ENCODE peak calls at places on chromosomes 5 and 9, in five cellular contexts. Q, C, S, D and Y are unnamed samples.
A peak's percentile ranks its signal among the peaks of the same experiment; 100 is the strongest.

GRCh38 chr9:110058304-110058953 is 149.5 kb downstream of the C9orf152 start:
- DNase-seq in Q (no peak), C (peak; percentile 52), S (peak; percentile 69), D (peak; percentile 61), Y (peak; percentile 79)

GRCh38 chr9:127950513-127951210 is 13.0 kb upstream of the DPM2 start:
- DNase-seq in Q (peak; percentile 55), C (no peak), S (no peak), D (no peak), Y (no peak)

GRCh38 chr9:91374939-91375338 is 13.2 kb upstream of the AUH start:
- DNase-seq in Q (no peak), C (peak; percentile 93), S (no peak), D (peak; percentile 70), Y (no peak)

GRCh38 chr5:132822650-132823480 is 7.6 kb downstream of the SHROOM1 start:
- DNase-seq in Q (no peak), C (no peak), S (peak; percentile 86), D (peak; percentile 44), Y (peak; percentile 92)

GRCh38 chr5:106401561-106401960 is 1269.2 kb downstream of the EFNA5 start:
- DNase-seq in Q (no peak), C (no peak), S (no peak), D (no peak), Y (no peak)

GRCh38 chr5:104273725-104274124 is 711.1 kb upstream of the NUDT12 start:
- DNase-seq in Q (no peak), C (no peak), S (no peak), D (no peak), Y (no peak)

GRCh38 chr9:133733074-133733408 is 5.1 kb downstream of the SARDH start:
- DNase-seq in Q (no peak), C (no peak), S (no peak), D (no peak), Y (no peak)

GRCh38 chr9:98882569-98882923 is 61.2 kb upstream of the COL15A1 start:
- DNase-seq in Q (no peak), C (no peak), S (no peak), D (no peak), Y (no peak)

GRCh38 chr5:13348568-13348967 is 595.9 kb downstream of the DNAH5 start:
- DNase-seq in Q (no peak), C (no peak), S (no peak), D (no peak), Y (no peak)

GRCh38 chr5:120823316-120823715 is 359.2 kb downstream of the PRR16 start:
- DNase-seq in Q (no peak), C (peak; percentile 7), S (no peak), D (peak; percentile 16), Y (no peak)

GRCh38 chr5:75457691-75458090 is 53.7 kb downstream of the CERT1 start:
- DNase-seq in Q (no peak), C (no peak), S (no peak), D (no peak), Y (no peak)

GRCh38 chr5:40273936-40274335 is 405.8 kb upstream of the PTGER4 start:
- DNase-seq in Q (no peak), C (peak; percentile 19), S (no peak), D (no peak), Y (no peak)

GRCh38 chr9:112850840-112851239 is 39.8 kb downstream of the SLC46A2 start:
- DNase-seq in Q (no peak), C (no peak), S (no peak), D (no peak), Y (no peak)

GRCh38 chr5:7789567-7789966 is 61.4 kb downstream of the CFAP90 start:
- DNase-seq in Q (no peak), C (no peak), S (no peak), D (no peak), Y (no peak)

GRCh38 chr9:104260004-104260403 is 165.9 kb downstream of the SMC2 start:
- DNase-seq in Q (no peak), C (no peak), S (no peak), D (no peak), Y (no peak)

GRCh38 chr9:68482548-68482947 is 58.1 kb downstream of the TMEM252 start:
- DNase-seq in Q (no peak), C (no peak), S (no peak), D (no peak), Y (no peak)

GRCh38 chr5:37715957-37716356 is 123.9 kb downstream of the GDNF start:
- DNase-seq in Q (no peak), C (peak; percentile 51), S (no peak), D (no peak), Y (no peak)

GRCh38 chr9:36284226-36284625 is 26.0 kb upstream of the GNE start:
- DNase-seq in Q (no peak), C (no peak), S (no peak), D (no peak), Y (no peak)

GRCh38 chr5:51974834-51975233 is 591.6 kb downstream of the ISL1 start:
- DNase-seq in Q (no peak), C (no peak), S (no peak), D (no peak), Y (no peak)

GRCh38 chr5:150138551-150139265 is 16.9 kb downstream of the PDGFRB start:
- DNase-seq in Q (peak; percentile 75), C (peak; percentile 96), S (no peak), D (peak; percentile 95), Y (peak; percentile 75)

GRCh38 chr5:149439899-149440655 is 61.0 kb upstream of the IL17B start:
- DNase-seq in Q (no peak), C (peak; percentile 47), S (no peak), D (peak; percentile 67), Y (peak; percentile 92)

GRCh38 chr5:71892641-71893340 is 173.7 kb downstream of the CARTPT start:
- DNase-seq in Q (no peak), C (no peak), S (no peak), D (no peak), Y (no peak)

GRCh38 chr5:172492991-172493390 is 38.7 kb upstream of the SH3PXD2B start:
- DNase-seq in Q (no peak), C (no peak), S (no peak), D (no peak), Y (peak; percentile 7)

GRCh38 chr5:173564106-173564505 is 52.3 kb downstream of the BOD1 start:
- DNase-seq in Q (no peak), C (no peak), S (no peak), D (no peak), Y (no peak)

GRCh38 chr5:173562451-173562850 is 54.0 kb downstream of the BOD1 start:
- DNase-seq in Q (no peak), C (no peak), S (no peak), D (no peak), Y (no peak)

GRCh38 chr5:173567548-173567947 is 48.9 kb downstream of the BOD1 start:
- DNase-seq in Q (no peak), C (peak; percentile 77), S (no peak), D (no peak), Y (no peak)

GRCh38 chr5:173565491-173566038 is 50.9 kb downstream of the BOD1 start:
- DNase-seq in Q (no peak), C (no peak), S (no peak), D (no peak), Y (no peak)

DNA sequence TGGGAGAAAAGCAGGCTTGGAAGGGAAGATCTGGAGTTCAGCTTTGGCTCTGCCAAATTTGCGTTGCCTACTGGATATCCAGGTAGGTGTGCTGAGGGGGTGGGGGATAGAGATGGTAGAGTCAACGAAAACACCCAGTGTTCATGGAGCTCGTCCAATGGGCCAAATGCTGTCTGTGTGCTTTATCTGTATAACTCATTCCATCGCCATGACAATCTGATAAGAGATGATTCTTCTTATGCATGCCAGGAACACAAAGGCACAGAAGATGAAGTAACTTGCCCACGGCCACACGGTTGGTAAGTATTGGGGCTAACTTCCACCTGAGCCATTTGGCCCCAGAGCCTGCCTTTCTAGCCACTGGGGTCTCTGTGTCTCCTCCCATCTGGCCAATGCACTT is 53.2 kb downstream of the BOD1 start:
- DNase-seq in Q (no peak), C (peak; percentile 15), S (no peak), D (no peak), Y (no peak)
- H3K14ac ChIP-seq in Q (no peak overlapping the region), C (no peak overlapping the region), S (no peak overlapping the region), D (no peak overlapping the region), Y (no peak overlapping the region)

DNA sequence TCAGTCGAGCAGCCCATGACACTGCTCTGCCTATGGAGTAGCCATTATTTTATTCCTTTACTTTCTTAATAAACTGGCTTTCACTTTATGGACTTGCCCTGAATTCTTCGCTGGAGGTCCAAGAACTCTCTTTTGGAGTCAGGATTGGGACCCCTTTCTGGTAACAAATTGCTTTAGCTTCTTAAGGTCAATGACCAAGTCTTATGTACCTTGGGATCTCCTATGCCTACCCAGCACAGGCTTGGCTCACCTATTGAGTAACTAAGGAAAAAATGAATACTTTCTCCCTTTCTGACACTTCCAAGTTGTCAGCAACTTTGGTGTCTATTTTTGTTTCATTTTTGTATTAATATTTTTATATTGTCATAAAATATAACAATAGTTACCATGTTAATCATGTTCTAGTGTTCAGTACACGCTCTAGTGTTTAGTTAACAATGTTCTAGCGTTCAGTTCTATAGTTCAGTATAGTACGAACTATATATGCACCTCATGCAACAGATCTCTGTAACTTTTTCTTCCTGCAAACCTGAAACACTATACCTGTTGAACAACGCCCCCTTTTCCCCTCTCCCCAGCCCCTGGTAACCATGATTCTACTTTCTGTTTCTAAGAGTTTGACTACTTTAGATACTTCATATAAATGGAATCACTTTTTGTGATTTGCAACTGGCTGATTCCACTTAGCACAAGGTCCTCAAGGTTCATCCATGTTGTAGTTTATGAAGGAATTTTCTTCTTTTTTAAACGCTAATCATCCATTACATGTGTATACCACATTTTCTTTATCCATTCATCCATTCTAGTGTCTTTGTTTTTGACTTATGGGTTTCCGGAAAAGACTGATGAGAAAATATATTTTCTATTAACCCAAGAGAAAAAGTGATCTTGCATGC is 1.8 kb upstream of the RHOBTB3 start:
- DNase-seq in Q (no peak), C (no peak), S (no peak), D (no peak), Y (no peak)
- H2BK15ac ChIP-seq in Q (no peak overlapping the region), C (no peak overlapping the region), S (no peak overlapping the region), D (no peak overlapping the region), Y (no peak overlapping the region)

GRCh38 chr9:125748511-125749099 is 1.4 kb downstream of the PBX3 start:
- DNase-seq in Q (no peak), C (no peak), S (no peak), D (peak; percentile 32), Y (no peak)

GRCh38 chr9:125746017-125746773 is 978 bp upstream of the PBX3 start:
- DNase-seq in Q (peak; percentile 94), C (peak; percentile 86), S (peak; percentile 96), D (peak; percentile 95), Y (peak; percentile 99)

GRCh38 chr9:125747765-125748510 is 765 bp downstream of the PBX3 start:
- DNase-seq in Q (no peak), C (no peak), S (peak; percentile 63), D (peak; percentile 24), Y (no peak)

GRCh38 chr9:125746774-125747052 is 460 bp upstream of the PBX3 start:
- DNase-seq in Q (no peak), C (no peak), S (no peak), D (no peak), Y (no peak)

GRCh38 chr9:125747053-125747764 is at the start of gene PBX3:
- DNase-seq in Q (peak; percentile 70), C (no peak), S (peak; percentile 66), D (peak; percentile 61), Y (no peak)
- H2BK120ac ChIP-seq in Q (peak within 1 kb of the TSS; percentile 83), C (peak within 1 kb of the TSS; percentile 67), S (no peak within 1 kb of the TSS), D (peak within 1 kb of the TSS; percentile 88), Y (no peak within 1 kb of the TSS)

GRCh38 chr9:126947529-126947928 is 32.9 kb downstream of the RALGPS1 start:
- DNase-seq in Q (no peak), C (no peak), S (no peak), D (no peak), Y (peak; percentile 65)

GRCh38 chr9:126942369-126942768 is 27.8 kb downstream of the RALGPS1 start:
- DNase-seq in Q (no peak), C (no peak), S (no peak), D (no peak), Y (no peak)

GRCh38 chr9:126939821-126940221 is 25.2 kb downstream of the RALGPS1 start:
- DNase-seq in Q (no peak), C (no peak), S (no peak), D (no peak), Y (no peak)

GRCh38 chr9:126945682-126946081 is 31.1 kb downstream of the RALGPS1 start:
- DNase-seq in Q (no peak), C (no peak), S (no peak), D (no peak), Y (no peak)
- H3K14ac ChIP-seq in Q (no peak overlapping the region), C (no peak overlapping the region), S (no peak overlapping the region), D (no peak overlapping the region), Y (no peak overlapping the region)